ENCODE peak calls at places on chromosomes 3 and 15, in ten cellular contexts. B is GM12878; V is CD8-positive, alpha-beta T cell; Y is stimulated activated naive B cell treated with anti-CD40 and anti-IgM and Interleukin-4, amounts not matched to agents 10 μg/mL and 1 μg/mL and 100 μg/mL, for 72 hours; H is AG09319; P is ELR; K is fibroblast of mammary gland; W is SK-N-SH; L is T-helper 1 cell; I is spleen. S is an unnamed sample.

GRCh38 chr3:97882975-97883598 is 61.3 kb downstream of the CRYBG3 start:
- DNase-seq in Y (no peak), V (no peak), H (no peak), P (peak), L (no peak), I (no peak), K (peak), B (no peak), W (no peak), S (no peak)

GRCh38 chr15:74790080-74790916 is 8.4 kb downstream of the CSK start:
- DNase-seq in W (peak), I (peak), Y (peak), L (no peak), P (peak), K (peak), H (peak), B (no peak), V (peak), S (no peak)

GRCh38 chr15:59330649-59331048 is 42.0 kb downstream of the MYO1E start:
- DNase-seq in P (no peak), Y (no peak), B (no peak), K (no peak), I (no peak), L (no peak), H (no peak), W (no peak), V (no peak), S (no peak)

GRCh38 chr3:191461113-191461595 is at the start of gene PYDC2:
- DNase-seq in B (no peak), Y (no peak), P (no peak), L (no peak), I (no peak), V (no peak), K (no peak), H (no peak), W (peak), S (no peak)

GRCh38 chr3:161800985-161801559 is 304.5 kb downstream of the OTOL1 start:
- DNase-seq in H (no peak), K (no peak), B (peak), L (no peak), W (no peak), I (no peak), Y (no peak), P (no peak), V (no peak), S (no peak)

GRCh38 chr3:132225664-132226063 is 91.5 kb upstream of the ACP3 start:
- DNase-seq in L (no peak), H (no peak), I (no peak), B (no peak), Y (no peak), K (peak), V (no peak), P (no peak), W (no peak), S (no peak)

GRCh38 chr3:54121404-54122045 is 827 bp upstream of the CACNA2D3 start:
- DNase-seq in W (peak), B (no peak), P (no peak), I (no peak), K (no peak), H (no peak), V (no peak), L (no peak), Y (no peak), S (peak)

GRCh38 chr15:77650285-77650684 is 17.6 kb upstream of the LINGO1 start:
- DNase-seq in L (no peak), Y (no peak), W (peak), V (no peak), K (peak), I (no peak), P (peak), B (no peak), H (no peak), S (no peak)

GRCh38 chr3:25094932-25095690 is 333.0 kb upstream of the RARB start:
- DNase-seq in K (peak), L (no peak), V (no peak), B (no peak), I (no peak), H (peak), W (no peak), P (no peak), Y (no peak), S (no peak)

GRCh38 chr3:194548346-194549321 is 61.8 kb upstream of the ATP13A3 start:
- DNase-seq in V (no peak), K (no peak), W (no peak), I (no peak), P (no peak), L (no peak), Y (no peak), B (no peak), H (no peak), S (peak)

GRCh38 chr15:99345242-99345641 is 94.0 kb downstream of the LRRC28 start:
- DNase-seq in H (no peak), Y (no peak), K (no peak), P (no peak), V (no peak), W (no peak), I (no peak), B (no peak), L (no peak), S (no peak)

GRCh38 chr3:126747768-126748167 is 43.7 kb downstream of the CHCHD6 start:
- DNase-seq in K (no peak), W (no peak), P (no peak), Y (no peak), V (no peak), I (no peak), B (no peak), L (no peak), H (no peak), S (no peak)

GRCh38 chr15:63072809-63073277 is 30.3 kb downstream of the TPM1 start:
- DNase-seq in H (no peak), I (no peak), Y (no peak), P (no peak), B (no peak), W (no peak), L (no peak), K (no peak), V (no peak), S (no peak)

GRCh38 chr3:79337798-79338197 is 430.0 kb downstream of the ROBO1 start:
- DNase-seq in W (no peak), I (no peak), V (no peak), B (no peak), H (no peak), Y (no peak), K (no peak), P (no peak), L (no peak), S (no peak)

GRCh38 chr3:184540777-184541681 is 20.6 kb upstream of the EPHB3 start:
- DNase-seq in I (peak), H (no peak), L (peak), K (peak), W (no peak), V (peak), B (no peak), Y (peak), P (peak), S (no peak)

GRCh38 chr3:52380023-52380422 is 63.9 kb downstream of the DNAH1 start:
- DNase-seq in W (no peak), Y (no peak), V (no peak), I (no peak), B (no peak), H (no peak), P (no peak), K (no peak), L (no peak), S (no peak)

GRCh38 chr15:60381148-60381788 is 16.5 kb downstream of the ANXA2 start:
- DNase-seq in V (no peak), B (no peak), K (peak), Y (no peak), I (no peak), P (peak), W (no peak), H (no peak), L (no peak), S (no peak)

GRCh38 chr15:80242132-80242769 is 9.8 kb downstream of the CTXND1 start:
- DNase-seq in W (peak), V (no peak), K (peak), L (no peak), B (no peak), Y (no peak), I (no peak), P (peak), H (no peak), S (no peak)

GRCh38 chr3:184050217-184050847 is 2.5 kb upstream of the HTR3C start:
- DNase-seq in P (no peak), L (no peak), K (no peak), B (no peak), H (no peak), V (no peak), Y (no peak), I (no peak), W (no peak), S (no peak)

GRCh38 chr3:100089802-100090668 is 24.3 kb downstream of the FILIP1L start:
- DNase-seq in L (no peak), B (no peak), K (peak), I (no peak), W (no peak), H (no peak), P (peak), Y (no peak), V (no peak), S (no peak)

GRCh38 chr3:30453364-30454039 is 152.9 kb upstream of the TGFBR2 start:
- DNase-seq in W (no peak), I (no peak), B (no peak), Y (no peak), V (no peak), L (no peak), P (no peak), K (peak), H (no peak), S (no peak)

GRCh38 chr15:45064386-45064785 is 41.4 kb downstream of the SORD start:
- DNase-seq in H (no peak), L (no peak), Y (no peak), P (peak), I (no peak), B (no peak), K (peak), W (no peak), V (no peak), S (no peak)

GRCh38 chr15:90681480-90681879 is 35.7 kb upstream of the BLM start:
- DNase-seq in Y (no peak), K (peak), H (peak), B (no peak), I (no peak), L (no peak), V (no peak), W (no peak), P (peak), S (no peak)

GRCh38 chr15:81492303-81492702 is 118.3 kb upstream of the TMC3 start:
- DNase-seq in B (no peak), L (no peak), V (no peak), Y (no peak), I (no peak), H (no peak), K (peak), W (no peak), P (no peak), S (no peak)

GRCh38 chr3:54538346-54538745 is 389.5 kb downstream of the LRTM1 start:
- DNase-seq in Y (no peak), K (no peak), V (no peak), H (no peak), B (no peak), L (no peak), I (no peak), W (peak), P (no peak), S (no peak)

GRCh38 chr3:34856577-34856976 is 782.7 kb upstream of the ARPP21 start:
- DNase-seq in L (no peak), Y (no peak), K (no peak), I (no peak), V (no peak), H (no peak), B (no peak), W (no peak), P (no peak), S (peak)

GRCh38 chr3:132561003-132561402 is 36.1 kb upstream of the ACKR4 start:
- DNase-seq in I (no peak), W (no peak), K (no peak), H (no peak), Y (no peak), P (no peak), B (no peak), L (no peak), V (no peak), S (no peak)

GRCh38 chr3:53729618-53730017 is 116.6 kb downstream of the CHDH start:
- DNase-seq in P (no peak), H (no peak), W (no peak), B (no peak), I (no peak), L (no peak), K (no peak), V (no peak), Y (no peak), S (no peak)

S was measured in retina.